ENCODE peak calls at places on chromosomes 7 and 10, in seven cellular contexts. M is adrenal gland, L is A549, R is body of pancreas, Z is lung, T is upper lobe of right lung, G is esophagus squamous epithelium. F is an unnamed sample.

GRCh38 chr10:127740596-127740995 is 3.6 kb downstream of the FOXI2 start:
- DNase-seq in R (no peak), G (no peak), L (no peak), Z (no peak), M (no peak), T (no peak), F (no peak)

GRCh38 chr10:72084094-72084459 is 4.3 kb downstream of the SPOCK2 start:
- DNase-seq in M (no peak), R (no peak), L (no peak), G (no peak), Z (no peak), T (no peak), F (no peak)

GRCh38 chr10:58590152-58590551 is 77.5 kb downstream of the BICC1 start:
- DNase-seq in L (peak; percentile 51), T (no peak), R (no peak), G (no peak), Z (no peak), M (peak; percentile 79), F (peak; percentile 44)

GRCh38 chr10:99450624-99451498 is 20.4 kb upstream of the GOT1 start:
- DNase-seq in T (no peak), L (no peak), G (no peak), R (no peak), Z (no peak), M (no peak), F (no peak)

GRCh38 chr10:35421553-35422178 is 85.4 kb downstream of the CCNY start:
- DNase-seq in L (peak; percentile 86), G (no peak), M (peak; percentile 72), T (no peak), Z (no peak), R (no peak), F (no peak)

GRCh38 chr10:43134126-43134905 is 3.9 kb upstream of the CSGALNACT2 start:
- DNase-seq in Z (no peak), L (no peak), R (no peak), G (no peak), M (no peak), T (no peak), F (no peak)

GRCh38 chr10:130935051-130935450 is 376.5 kb downstream of the TCERG1L start:
- DNase-seq in G (no peak), T (no peak), M (peak; percentile 94), R (peak; percentile 77), L (no peak), Z (no peak), F (no peak)

GRCh38 chr10:34638405-34639054 is 176.6 kb downstream of the PARD3 start:
- DNase-seq in T (peak; percentile 79), M (peak; percentile 91), L (peak; percentile 41), R (peak; percentile 85), Z (peak; percentile 87), G (no peak), F (peak; percentile 92)

GRCh38 chr10:52668024-52668423 is 104.6 kb downstream of the MBL2 start:
- DNase-seq in R (no peak), G (no peak), Z (no peak), T (no peak), M (no peak), L (no peak), F (no peak)

GRCh38 chr7:44236333-44236728 is 35.6 kb downstream of the YKT6 start:
- DNase-seq in M (no peak), R (no peak), G (no peak), Z (no peak), L (no peak), T (no peak), F (no peak)

GRCh38 chr10:93673791-93674190 is 28.6 kb downstream of the FRA10AC1 start:
- DNase-seq in M (no peak), R (no peak), T (no peak), G (no peak), L (no peak), Z (no peak), F (no peak)

GRCh38 chr7:151452680-151453325 is 12.9 kb upstream of the CRYGN start:
- DNase-seq in R (no peak), L (no peak), T (peak; percentile 18), G (no peak), M (peak; percentile 10), Z (no peak), F (no peak)

GRCh38 chr7:54183055-54183454 is 359.1 kb upstream of the VSTM2A start:
- DNase-seq in R (no peak), L (no peak), M (no peak), T (no peak), Z (no peak), G (no peak), F (no peak)

GRCh38 chr10:11140963-11141362 is 123.3 kb downstream of the CELF2 start:
- DNase-seq in M (no peak), G (no peak), T (no peak), Z (no peak), R (no peak), L (no peak), F (no peak)

GRCh38 chr10:77673086-77673485 is 35.5 kb upstream of the KCNMA1 start:
- DNase-seq in R (no peak), L (no peak), G (no peak), M (peak; percentile 56), Z (no peak), T (no peak), F (no peak)

GRCh38 chr10:95242581-95243317 is 48.1 kb downstream of the PDLIM1 start:
- DNase-seq in M (peak; percentile 73), G (no peak), Z (no peak), T (no peak), R (peak; percentile 61), L (peak; percentile 72), F (no peak)

GRCh38 chr7:74604326-74605020 is 53.0 kb upstream of the GTF2I start:
- DNase-seq in G (no peak), Z (peak; percentile 55), R (peak; percentile 83), L (no peak), M (peak; percentile 90), T (peak; percentile 81), F (no peak)

GRCh38 chr7:127532151-127532550 is 53.2 kb downstream of the GCC1 start:
- DNase-seq in G (no peak), R (no peak), L (no peak), Z (no peak), T (no peak), M (no peak), F (no peak)

GRCh38 chr10:5948999-5949759 is 28.2 kb downstream of the IL15RA start:
- DNase-seq in T (peak; percentile 82), Z (peak; percentile 65), L (peak; percentile 73), M (peak; percentile 70), G (no peak), R (peak; percentile 58), F (peak; percentile 77)

GRCh38 chr10:12484945-12485805 is 135.8 kb downstream of the CAMK1D start:
- DNase-seq in L (no peak), R (peak; percentile 64), Z (no peak), G (no peak), M (no peak), T (no peak), F (no peak)

GRCh38 chr7:20220824-20221547 is 3.8 kb upstream of the MACC1 start:
- DNase-seq in L (no peak), M (peak; percentile 34), Z (no peak), R (no peak), G (no peak), T (no peak), F (no peak)

GRCh38 chr7:90425376-90425775 is 22.1 kb downstream of the CLDN12 start:
- DNase-seq in L (no peak), G (no peak), Z (no peak), M (no peak), T (no peak), R (no peak), F (no peak)
- TF ChIP-seq CTCF in L (no peak), G (no peak), Z (no peak), M (no peak), T (no peak), R (no peak), F (no peak)

GRCh38 chr7:101559586-101559985 is 69.5 kb downstream of the MYL10 start:
- DNase-seq in R (no peak), L (no peak), G (no peak), Z (no peak), M (no peak), T (no peak), F (peak; percentile 14)

GRCh38 chr7:101556453-101556968 is 72.6 kb downstream of the MYL10 start:
- DNase-seq in M (no peak), Z (no peak), G (no peak), R (no peak), L (no peak), T (no peak), F (no peak)

GRCh38 chr7:101558742-101559325 is 70.3 kb downstream of the MYL10 start:
- DNase-seq in R (no peak), M (no peak), L (no peak), G (no peak), Z (no peak), T (no peak), F (no peak)

GRCh38 chr7:101557421-101557820 is 71.7 kb downstream of the MYL10 start:
- DNase-seq in T (peak; percentile 45), G (no peak), L (no peak), Z (no peak), M (no peak), R (no peak), F (no peak)

DNA sequence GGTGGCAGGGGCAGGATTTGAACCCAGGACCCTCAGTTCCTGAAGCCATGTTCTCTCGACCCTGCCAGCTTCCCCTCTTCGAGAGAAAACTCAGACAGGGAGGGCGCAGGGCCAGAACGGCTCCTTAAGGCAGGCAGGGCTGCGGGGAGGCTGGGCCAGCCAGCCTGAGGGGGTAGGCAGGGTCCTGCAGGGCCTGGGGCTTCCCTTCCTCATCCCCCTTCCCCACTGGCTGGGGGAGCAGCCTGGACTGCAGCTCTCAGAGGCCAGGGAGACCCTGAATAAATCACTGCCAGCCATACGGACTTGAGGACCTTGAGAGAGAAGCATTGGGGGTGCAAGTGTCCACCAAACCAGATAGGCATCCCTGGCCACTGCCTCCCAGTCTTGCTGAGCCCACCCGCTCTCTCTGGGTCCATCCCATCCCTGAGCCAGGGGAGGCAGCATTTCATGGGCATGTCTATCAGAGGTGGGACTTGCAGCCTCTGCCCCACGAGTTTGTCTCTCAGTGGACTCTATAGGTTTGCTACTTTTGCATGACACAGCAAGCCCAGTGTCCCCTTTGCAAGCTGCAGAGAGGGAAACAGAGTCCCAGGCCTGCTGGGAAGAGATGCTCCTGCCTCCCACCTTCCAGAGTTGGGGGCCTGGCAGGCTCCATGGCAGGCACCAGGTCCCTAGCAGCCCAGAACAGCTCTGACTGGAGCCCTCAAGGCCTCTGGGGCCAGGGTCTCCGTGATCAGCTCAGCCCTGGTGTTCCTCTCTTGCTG is 70.9 kb downstream of the MYL10 start:
- DNase-seq in T (peak; percentile 58), L (no peak), M (no peak), G (no peak), R (no peak), Z (no peak), F (no peak)
- H3K9me3 ChIP-seq in T (no peaks in the 10 kb centered on the region), L (no peaks in the 10 kb centered on the region), M (no peaks in the 10 kb centered on the region), G (no peaks in the 10 kb centered on the region), R (no peaks in the 10 kb centered on the region), Z (no peaks in the 10 kb centered on the region), F (no peaks in the 10 kb centered on the region)

DNA sequence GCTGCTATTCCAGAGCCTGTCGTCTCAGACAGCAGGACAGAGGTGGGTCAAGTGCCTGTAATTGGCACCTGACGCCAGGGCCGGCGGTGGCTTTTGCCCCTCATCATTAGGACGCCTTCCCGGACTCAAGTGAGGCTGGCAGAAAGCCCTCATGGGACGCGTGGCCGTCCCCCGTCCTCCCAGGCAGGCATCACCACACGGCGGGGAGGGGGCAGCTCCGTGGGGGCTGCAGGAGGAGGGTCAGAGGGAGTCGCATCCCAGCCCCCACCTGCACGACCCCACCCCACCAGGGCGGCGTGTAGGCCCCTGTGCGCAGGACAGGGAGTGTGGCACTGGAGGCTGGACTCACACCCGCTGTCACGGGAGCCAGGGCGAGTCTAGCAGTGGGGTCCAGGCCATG is 16.3 kb downstream of the CFAP46 start:
- DNase-seq in R (peak; percentile 3), T (peak; percentile 53), L (no peak), Z (no peak), G (no peak), M (no peak), F (peak; percentile 61)
- TF ChIP-seq CTCF in R (no peak), T (no peak), L (no peak), Z (no peak), G (no peak), M (no peak), F (no peak)

GRCh38 chr7:64884085-64884912 is 18.8 kb upstream of the ZNF273 start:
- DNase-seq in L (no peak), T (no peak), R (no peak), G (no peak), Z (no peak), M (no peak), F (no peak)
- H3K9me3 ChIP-seq in L (peaks cover 33% of the 10 kb centered on the region), T (no peaks in the 10 kb centered on the region), R (no peaks in the 10 kb centered on the region), G (peaks cover 16% of the 10 kb centered on the region), Z (peaks cover 18% of the 10 kb centered on the region), M (no peaks in the 10 kb centered on the region), F (no peaks in the 10 kb centered on the region)